ENCODE peak calls at places on chromosomes 5 and 9, in six cellular contexts. One of them, this sample, is unnamed. For H3K4me1, the result is how much of the 10 kb centered on the place peaks cover.

GRCh38 chr9:96651626-96652025 is 3.5 kb downstream of the PRXL2C start:
- DNase-seq in testis: no peak
- DNase-seq in left ventricle myocardium inferior: no peak
- DNase-seq in IMR-90: peak
- DNase-seq in A549: peak
- DNase-seq in cardiac muscle cell: peak
- DNase-seq in this sample: no peak

GRCh38 chr5:98128271-98128670 is 645.2 kb upstream of the RGMB start:
- DNase-seq in cardiac muscle cell: no peak
- DNase-seq in testis: no peak
- DNase-seq in A549: no peak
- DNase-seq in IMR-90: no peak
- DNase-seq in left ventricle myocardium inferior: no peak
- DNase-seq in this sample: no peak

GRCh38 chr5:96344678-96345612 is 88.1 kb downstream of the PCSK1 start:
- DNase-seq in A549: peak
- DNase-seq in IMR-90: peak
- DNase-seq in testis: peak
- DNase-seq in left ventricle myocardium inferior: no peak
- DNase-seq in cardiac muscle cell: peak
- DNase-seq in this sample: no peak

GRCh38 chr5:97245371-97245770 is 62.3 kb upstream of the RIOK2 start:
- DNase-seq in IMR-90: no peak
- DNase-seq in A549: no peak
- DNase-seq in left ventricle myocardium inferior: no peak
- DNase-seq in testis: no peak
- DNase-seq in cardiac muscle cell: no peak
- DNase-seq in this sample: no peak

GRCh38 chr9:21970800-21971620 is 23.2 kb downstream of the CDKN2A start:
- DNase-seq in A549: no peak
- DNase-seq in IMR-90: no peak
- DNase-seq in testis: no peak
- DNase-seq in cardiac muscle cell: no peak
- DNase-seq in left ventricle myocardium inferior: no peak
- DNase-seq in this sample: no peak

GRCh38 chr5:57825026-57825683 is 342.5 kb upstream of the ACTBL2 start:
- DNase-seq in A549: peak
- DNase-seq in testis: no peak
- DNase-seq in cardiac muscle cell: peak
- DNase-seq in IMR-90: peak
- DNase-seq in left ventricle myocardium inferior: no peak
- DNase-seq in this sample: no peak

GRCh38 chr5:135824541-135825041 is 9.9 kb upstream of the SLC25A48 start:
- DNase-seq in A549: no peak
- DNase-seq in testis: no peak
- DNase-seq in left ventricle myocardium inferior: no peak
- DNase-seq in IMR-90: no peak
- DNase-seq in cardiac muscle cell: no peak
- DNase-seq in this sample: no peak

GRCh38 chr5:133460172-133460758 is 152.1 kb downstream of the FSTL4 start:
- DNase-seq in left ventricle myocardium inferior: no peak
- DNase-seq in IMR-90: no peak
- DNase-seq in A549: peak
- DNase-seq in testis: peak
- DNase-seq in cardiac muscle cell: peak
- DNase-seq in this sample: no peak

GRCh38 chr9:79701651-79702050 is 129.9 kb downstream of the TLE4 start:
- DNase-seq in IMR-90: no peak
- DNase-seq in cardiac muscle cell: no peak
- DNase-seq in testis: no peak
- DNase-seq in left ventricle myocardium inferior: peak
- DNase-seq in A549: no peak
- DNase-seq in this sample: peak

GRCh38 chr5:13910227-13910626 is 34.3 kb downstream of the DNAH5 start:
- DNase-seq in cardiac muscle cell: no peak
- DNase-seq in left ventricle myocardium inferior: no peak
- DNase-seq in IMR-90: no peak
- DNase-seq in testis: no peak
- DNase-seq in A549: no peak
- DNase-seq in this sample: no peak

GRCh38 chr5:139461698-139462097 is 845 bp downstream of the ECSCR start:
- DNase-seq in left ventricle myocardium inferior: no peak
- DNase-seq in testis: no peak
- DNase-seq in A549: no peak
- DNase-seq in cardiac muscle cell: peak
- DNase-seq in IMR-90: peak
- DNase-seq in this sample: no peak

GRCh38 chr9:78296208-78296892 is 575 bp upstream of the PSAT1 start:
- DNase-seq in testis: peak
- DNase-seq in A549: peak
- DNase-seq in left ventricle myocardium inferior: peak
- DNase-seq in IMR-90: peak
- DNase-seq in cardiac muscle cell: peak
- DNase-seq in this sample: peak

GRCh38 chr5:43560128-43560527 is 3.3 kb upstream of the PAIP1 start:
- DNase-seq in IMR-90: peak
- DNase-seq in left ventricle myocardium inferior: no peak
- DNase-seq in testis: no peak
- DNase-seq in A549: no peak
- DNase-seq in cardiac muscle cell: peak
- DNase-seq in this sample: no peak

GRCh38 chr5:179969110-179969509 is 61.4 kb upstream of the TBC1D9B start:
- DNase-seq in IMR-90: no peak
- DNase-seq in left ventricle myocardium inferior: no peak
- DNase-seq in testis: no peak
- DNase-seq in cardiac muscle cell: no peak
- DNase-seq in A549: no peak
- DNase-seq in this sample: no peak

GRCh38 chr5:132662925-132663770 is 5.2 kb downstream of the IL13 start:
- DNase-seq in IMR-90: peak
- DNase-seq in cardiac muscle cell: peak
- DNase-seq in left ventricle myocardium inferior: no peak
- DNase-seq in testis: no peak
- DNase-seq in A549: peak
- DNase-seq in this sample: no peak

GRCh38 chr5:108529381-108529780 is 147.5 kb upstream of the FBXL17 start:
- DNase-seq in cardiac muscle cell: peak
- DNase-seq in A549: no peak
- DNase-seq in testis: no peak
- DNase-seq in left ventricle myocardium inferior: no peak
- DNase-seq in IMR-90: peak
- DNase-seq in this sample: no peak

GRCh38 chr9:79431019-79431679 is 140.6 kb upstream of the TLE4 start:
- DNase-seq in IMR-90: no peak
- DNase-seq in left ventricle myocardium inferior: no peak
- DNase-seq in cardiac muscle cell: no peak
- DNase-seq in testis: no peak
- DNase-seq in A549: peak
- DNase-seq in this sample: no peak

GRCh38 chr5:35856186-35857003 is at the start of gene IL7R:
- DNase-seq in A549: no peak
- DNase-seq in IMR-90: peak
- DNase-seq in left ventricle myocardium inferior: no peak
- DNase-seq in testis: no peak
- DNase-seq in cardiac muscle cell: peak
- DNase-seq in this sample: no peak

GRCh38 chr5:97471951-97472350 is 288.9 kb upstream of the RIOK2 start:
- DNase-seq in IMR-90: no peak
- DNase-seq in left ventricle myocardium inferior: no peak
- DNase-seq in A549: no peak
- DNase-seq in testis: no peak
- DNase-seq in cardiac muscle cell: no peak
- DNase-seq in this sample: no peak

GRCh38 chr5:111830333-111830732 is 73.3 kb upstream of the NREP start:
- DNase-seq in A549: peak
- DNase-seq in cardiac muscle cell: peak
- DNase-seq in testis: no peak
- DNase-seq in left ventricle myocardium inferior: no peak
- DNase-seq in IMR-90: peak
- DNase-seq in this sample: no peak

GRCh38 chr5:109743041-109743531 is 53.4 kb downstream of the MAN2A1 start:
- DNase-seq in A549: no peak
- DNase-seq in left ventricle myocardium inferior: no peak
- DNase-seq in cardiac muscle cell: no peak
- DNase-seq in testis: no peak
- DNase-seq in IMR-90: no peak
- DNase-seq in this sample: no peak

GRCh38 chr5:109743770-109744212 is 54.1 kb downstream of the MAN2A1 start:
- DNase-seq in A549: peak
- DNase-seq in cardiac muscle cell: peak
- DNase-seq in left ventricle myocardium inferior: no peak
- DNase-seq in testis: no peak
- DNase-seq in IMR-90: peak
- DNase-seq in this sample: no peak

GRCh38 chr5:109740329-109740728 is 50.6 kb downstream of the MAN2A1 start:
- DNase-seq in IMR-90: peak
- DNase-seq in cardiac muscle cell: peak
- DNase-seq in A549: no peak
- DNase-seq in left ventricle myocardium inferior: no peak
- DNase-seq in testis: no peak
- DNase-seq in this sample: no peak

GRCh38 chr5:109741390-109741789 is 51.7 kb downstream of the MAN2A1 start:
- DNase-seq in IMR-90: no peak
- DNase-seq in cardiac muscle cell: no peak
- DNase-seq in left ventricle myocardium inferior: no peak
- DNase-seq in testis: no peak
- DNase-seq in A549: no peak
- DNase-seq in this sample: no peak

DNA sequence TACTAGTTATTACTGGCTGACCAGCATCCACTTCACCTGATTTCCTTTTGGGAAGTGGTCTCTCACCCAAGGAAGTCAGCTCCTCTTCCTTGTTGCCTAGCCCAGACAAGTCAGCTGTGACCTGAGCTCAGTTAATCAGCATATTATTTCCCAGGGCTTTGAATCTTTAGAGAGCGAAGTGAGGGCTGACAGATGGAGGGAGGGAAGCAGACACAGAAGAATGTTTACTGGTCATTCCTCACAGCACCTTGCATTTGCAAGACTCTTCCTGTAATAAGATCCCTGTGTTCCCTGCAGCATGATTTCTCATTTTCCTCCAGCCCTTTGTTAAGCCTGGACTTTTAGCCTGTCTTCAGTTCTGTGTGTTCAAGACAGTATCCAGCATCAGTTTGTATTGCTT is 50.0 kb downstream of the MAN2A1 start:
- DNase-seq in IMR-90: peak
- DNase-seq in A549: no peak
- DNase-seq in left ventricle myocardium inferior: no peak
- DNase-seq in cardiac muscle cell: peak
- DNase-seq in testis: no peak
- DNase-seq in this sample: no peak
- H3K4me1 ChIP-seq in IMR-90: under half
- H3K4me1 ChIP-seq in A549: under half
- H3K4me1 ChIP-seq in left ventricle myocardium inferior: under half
- H3K4me1 ChIP-seq in cardiac muscle cell: under half
- H3K4me1 ChIP-seq in testis: under half
- H3K4me1 ChIP-seq in this sample: under half

DNA sequence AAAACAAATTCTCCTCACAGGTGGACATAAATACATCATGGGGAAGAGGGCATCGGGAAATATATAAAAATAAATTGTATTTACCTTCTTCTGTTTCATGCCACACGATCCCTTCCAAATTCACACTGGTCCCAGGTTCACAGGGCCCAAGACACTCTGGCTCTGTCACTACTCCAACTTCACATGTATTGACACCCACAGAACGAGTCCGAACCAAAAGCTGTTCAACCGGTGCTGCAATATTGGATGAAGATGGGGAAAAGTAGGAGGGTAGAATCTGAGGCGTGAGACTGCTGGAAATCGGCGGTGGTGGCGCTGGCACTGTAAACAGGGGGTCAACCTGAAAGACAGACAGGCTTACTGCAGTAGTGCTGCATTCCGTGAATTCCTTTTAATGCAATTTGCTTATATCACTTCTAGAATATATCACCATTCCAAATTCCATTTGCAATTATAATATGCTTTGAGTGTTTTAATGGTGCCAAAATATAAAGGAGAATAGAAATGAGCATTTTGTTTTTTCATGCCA is 45.4 kb downstream of the ZNF608 start:
- DNase-seq in cardiac muscle cell: no peak
- DNase-seq in testis: no peak
- DNase-seq in IMR-90: no peak
- DNase-seq in left ventricle myocardium inferior: no peak
- DNase-seq in A549: no peak
- DNase-seq in this sample: no peak
- H3K4me1 ChIP-seq in cardiac muscle cell: half or more
- H3K4me1 ChIP-seq in testis: under half
- H3K4me1 ChIP-seq in IMR-90: under half
- H3K4me1 ChIP-seq in left ventricle myocardium inferior: half or more
- H3K4me1 ChIP-seq in A549: under half
- H3K4me1 ChIP-seq in this sample: under half

GRCh38 chr5:91277840-91278239 is 105.3 kb downstream of the ARRDC3 start:
- DNase-seq in testis: no peak
- DNase-seq in left ventricle myocardium inferior: no peak
- DNase-seq in IMR-90: no peak
- DNase-seq in A549: no peak
- DNase-seq in cardiac muscle cell: no peak
- DNase-seq in this sample: no peak

GRCh38 chr5:91271999-91272398 is 111.1 kb downstream of the ARRDC3 start:
- DNase-seq in testis: no peak
- DNase-seq in left ventricle myocardium inferior: no peak
- DNase-seq in cardiac muscle cell: no peak
- DNase-seq in IMR-90: no peak
- DNase-seq in A549: no peak
- DNase-seq in this sample: no peak

GRCh38 chr5:91277093-91277626 is 106.0 kb downstream of the ARRDC3 start:
- DNase-seq in left ventricle myocardium inferior: no peak
- DNase-seq in A549: no peak
- DNase-seq in testis: no peak
- DNase-seq in cardiac muscle cell: peak
- DNase-seq in IMR-90: no peak
- DNase-seq in this sample: no peak

GRCh38 chr5:91269198-91269597 is 113.9 kb downstream of the ARRDC3 start:
- DNase-seq in IMR-90: no peak
- DNase-seq in testis: no peak
- DNase-seq in cardiac muscle cell: peak
- DNase-seq in A549: no peak
- DNase-seq in left ventricle myocardium inferior: no peak
- DNase-seq in this sample: no peak

DNA sequence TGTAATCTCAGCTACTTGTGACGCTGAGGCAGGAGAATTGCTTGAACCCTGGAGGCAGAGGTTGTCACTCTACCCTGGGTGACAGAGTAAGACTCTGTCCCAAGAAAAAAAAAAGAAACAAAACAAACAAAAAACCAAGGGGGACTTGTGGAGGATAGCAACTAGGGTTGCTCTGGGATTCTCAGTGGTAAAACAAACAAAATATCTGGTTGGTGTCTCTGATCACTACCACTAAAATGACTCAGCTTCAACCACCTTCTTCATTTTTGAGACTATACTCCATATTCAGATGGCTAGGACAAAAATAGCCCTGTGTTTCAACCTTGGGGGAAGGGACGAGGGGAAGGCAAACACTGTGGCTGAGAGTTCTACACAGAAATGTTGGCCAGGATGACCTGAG is 110.3 kb downstream of the ARRDC3 start:
- DNase-seq in cardiac muscle cell: no peak
- DNase-seq in left ventricle myocardium inferior: no peak
- DNase-seq in A549: peak
- DNase-seq in testis: no peak
- DNase-seq in IMR-90: peak
- DNase-seq in this sample: no peak
- H3K4me1 ChIP-seq in cardiac muscle cell: under half
- H3K4me1 ChIP-seq in left ventricle myocardium inferior: under half
- H3K4me1 ChIP-seq in A549: under half
- H3K4me1 ChIP-seq in testis: under half
- H3K4me1 ChIP-seq in IMR-90: under half
- H3K4me1 ChIP-seq in this sample: under half

GRCh38 chr5:34716986-34717385 is 60.9 kb downstream of the RAI14 start:
- DNase-seq in testis: no peak
- DNase-seq in cardiac muscle cell: no peak
- DNase-seq in left ventricle myocardium inferior: no peak
- DNase-seq in A549: no peak
- DNase-seq in IMR-90: peak
- DNase-seq in this sample: no peak
- H3K4me1 ChIP-seq in testis: under half
- H3K4me1 ChIP-seq in cardiac muscle cell: under half
- H3K4me1 ChIP-seq in left ventricle myocardium inferior: under half
- H3K4me1 ChIP-seq in A549: under half
- H3K4me1 ChIP-seq in IMR-90: under half
- H3K4me1 ChIP-seq in this sample: under half